ENCODE peak calls at places on chromosome 1, in ten cellular contexts. One of them, this sample, is unnamed.

GRCh38 chr1:175268720-175269119 is 76.1 kb upstream of the KIAA0040 start:
- DNase-seq in A549: no peak
- DNase-seq in heart left ventricle: no peak
- DNase-seq in fibroblast of pulmonary artery: peak; percentile 1
- DNase-seq in mesendoderm: peak; percentile 18
- DNase-seq in ascending aorta: no peak
- DNase-seq in tibial artery: no peak
- DNase-seq in lower leg skin: no peak
- DNase-seq in fibroblast of mammary gland: peak; percentile 61
- DNase-seq in neuronal stem cell: no peak
- DNase-seq in this sample: no peak

GRCh38 chr1:174191255-174191906 is 32.1 kb downstream of the RABGAP1L start:
- DNase-seq in A549: peak; percentile 4
- DNase-seq in heart left ventricle: no peak
- DNase-seq in fibroblast of pulmonary artery: peak; percentile 46
- DNase-seq in mesendoderm: no peak
- DNase-seq in ascending aorta: no peak
- DNase-seq in tibial artery: no peak
- DNase-seq in lower leg skin: no peak
- DNase-seq in fibroblast of mammary gland: peak; percentile 72
- DNase-seq in neuronal stem cell: no peak
- DNase-seq in this sample: peak; percentile 93

GRCh38 chr1:84877592-84877991 is 15.4 kb downstream of the LPAR3 start:
- DNase-seq in A549: no peak
- DNase-seq in heart left ventricle: no peak
- DNase-seq in fibroblast of pulmonary artery: peak; percentile 38
- DNase-seq in mesendoderm: no peak
- DNase-seq in ascending aorta: no peak
- DNase-seq in tibial artery: no peak
- DNase-seq in lower leg skin: no peak
- DNase-seq in fibroblast of mammary gland: peak; percentile 50
- DNase-seq in neuronal stem cell: no peak
- DNase-seq in this sample: peak; percentile 38

GRCh38 chr1:36323636-36324321 is at the start of gene EVA1B:
- DNase-seq in A549: peak; percentile 32
- DNase-seq in heart left ventricle: peak; percentile 92
- DNase-seq in fibroblast of pulmonary artery: peak; percentile 84
- DNase-seq in mesendoderm: peak; percentile 87
- DNase-seq in ascending aorta: peak; percentile 55
- DNase-seq in tibial artery: peak; percentile 84
- DNase-seq in lower leg skin: peak; percentile 95
- DNase-seq in fibroblast of mammary gland: peak; percentile 71
- DNase-seq in neuronal stem cell: peak; percentile 50
- DNase-seq in this sample: peak; percentile 93

GRCh38 chr1:230827081-230827681 is 41.1 kb downstream of the C1orf198 start:
- DNase-seq in A549: no peak
- DNase-seq in heart left ventricle: peak; percentile 68
- DNase-seq in fibroblast of pulmonary artery: no peak
- DNase-seq in mesendoderm: no peak
- DNase-seq in ascending aorta: no peak
- DNase-seq in tibial artery: peak; percentile 68
- DNase-seq in lower leg skin: no peak
- DNase-seq in fibroblast of mammary gland: peak; percentile 83
- DNase-seq in neuronal stem cell: no peak
- DNase-seq in this sample: peak; percentile 77

GRCh38 chr1:147545133-147545532 is 3.8 kb downstream of the BCL9 start:
- DNase-seq in A549: no peak
- DNase-seq in heart left ventricle: peak; percentile 30
- DNase-seq in fibroblast of pulmonary artery: peak; percentile 33
- DNase-seq in mesendoderm: peak; percentile 92
- DNase-seq in ascending aorta: no peak
- DNase-seq in tibial artery: no peak
- DNase-seq in lower leg skin: peak; percentile 87
- DNase-seq in fibroblast of mammary gland: peak; percentile 72
- DNase-seq in neuronal stem cell: no peak
- DNase-seq in this sample: peak; percentile 30

GRCh38 chr1:94379615-94380014 is 38.6 kb upstream of the ABCD3 start:
- DNase-seq in A549: no peak
- DNase-seq in heart left ventricle: peak; percentile 57
- DNase-seq in fibroblast of pulmonary artery: no peak
- DNase-seq in mesendoderm: no peak
- DNase-seq in ascending aorta: no peak
- DNase-seq in tibial artery: no peak
- DNase-seq in lower leg skin: no peak
- DNase-seq in fibroblast of mammary gland: no peak
- DNase-seq in neuronal stem cell: no peak
- DNase-seq in this sample: no peak

GRCh38 chr1:109891930-109892329 is 18.7 kb upstream of the CSF1 start:
- DNase-seq in A549: no peak
- DNase-seq in heart left ventricle: peak; percentile 48
- DNase-seq in fibroblast of pulmonary artery: no peak
- DNase-seq in mesendoderm: no peak
- DNase-seq in ascending aorta: no peak
- DNase-seq in tibial artery: no peak
- DNase-seq in lower leg skin: no peak
- DNase-seq in fibroblast of mammary gland: no peak
- DNase-seq in neuronal stem cell: no peak
- DNase-seq in this sample: no peak

GRCh38 chr1:227939791-227940771 is 7.7 kb downstream of the WNT9A start:
- DNase-seq in A549: no peak
- DNase-seq in heart left ventricle: no peak
- DNase-seq in fibroblast of pulmonary artery: no peak
- DNase-seq in mesendoderm: no peak
- DNase-seq in ascending aorta: peak; percentile 4
- DNase-seq in tibial artery: peak; percentile 14
- DNase-seq in lower leg skin: peak; percentile 78
- DNase-seq in fibroblast of mammary gland: no peak
- DNase-seq in neuronal stem cell: no peak
- DNase-seq in this sample: no peak

GRCh38 chr1:16082283-16083038 is 9.0 kb upstream of the FAM131C start:
- DNase-seq in A549: peak; percentile 66
- DNase-seq in heart left ventricle: peak; percentile 64
- DNase-seq in fibroblast of pulmonary artery: peak; percentile 72
- DNase-seq in mesendoderm: peak; percentile 81
- DNase-seq in ascending aorta: no peak
- DNase-seq in tibial artery: no peak
- DNase-seq in lower leg skin: peak; percentile 89
- DNase-seq in fibroblast of mammary gland: peak; percentile 65
- DNase-seq in neuronal stem cell: peak; percentile 74
- DNase-seq in this sample: peak; percentile 82

GRCh38 chr1:46615088-46615487 is 1.5 kb downstream of the MOB3C start:
- DNase-seq in A549: no peak
- DNase-seq in heart left ventricle: no peak
- DNase-seq in fibroblast of pulmonary artery: no peak
- DNase-seq in mesendoderm: no peak
- DNase-seq in ascending aorta: no peak
- DNase-seq in tibial artery: no peak
- DNase-seq in lower leg skin: peak; percentile 79
- DNase-seq in fibroblast of mammary gland: no peak
- DNase-seq in neuronal stem cell: no peak
- DNase-seq in this sample: no peak
- H3K4me3 ChIP-seq in A549: no peak overlapping the region
- H3K4me3 ChIP-seq in heart left ventricle: peak overlapping the region; percentile 82
- H3K4me3 ChIP-seq in fibroblast of pulmonary artery: no peak overlapping the region
- H3K4me3 ChIP-seq in mesendoderm: no peak overlapping the region
- H3K4me3 ChIP-seq in ascending aorta: peak overlapping the region; percentile 75
- H3K4me3 ChIP-seq in tibial artery: peak overlapping the region; percentile 91
- H3K4me3 ChIP-seq in lower leg skin: no peak overlapping the region
- H3K4me3 ChIP-seq in fibroblast of mammary gland: no peak overlapping the region
- H3K4me3 ChIP-seq in neuronal stem cell: no peak overlapping the region
- H3K4me3 ChIP-seq in this sample: peak overlapping the region; percentile 77

GRCh38 chr1:99764909-99765308 is 1.5 kb downstream of the FRRS1 start:
- DNase-seq in A549: no peak
- DNase-seq in heart left ventricle: no peak
- DNase-seq in fibroblast of pulmonary artery: no peak
- DNase-seq in mesendoderm: no peak
- DNase-seq in ascending aorta: no peak
- DNase-seq in tibial artery: no peak
- DNase-seq in lower leg skin: no peak
- DNase-seq in fibroblast of mammary gland: no peak
- DNase-seq in neuronal stem cell: no peak
- DNase-seq in this sample: no peak

GRCh38 chr1:99764439-99764838 is 2.0 kb downstream of the FRRS1 start:
- DNase-seq in A549: no peak
- DNase-seq in heart left ventricle: no peak
- DNase-seq in fibroblast of pulmonary artery: no peak
- DNase-seq in mesendoderm: no peak
- DNase-seq in ascending aorta: no peak
- DNase-seq in tibial artery: no peak
- DNase-seq in lower leg skin: no peak
- DNase-seq in fibroblast of mammary gland: no peak
- DNase-seq in neuronal stem cell: no peak
- DNase-seq in this sample: no peak

GRCh38 chr1:99767996-99768524 is 1.6 kb upstream of the FRRS1 start:
- DNase-seq in A549: no peak
- DNase-seq in heart left ventricle: no peak
- DNase-seq in fibroblast of pulmonary artery: peak; percentile 65
- DNase-seq in mesendoderm: no peak
- DNase-seq in ascending aorta: no peak
- DNase-seq in tibial artery: no peak
- DNase-seq in lower leg skin: no peak
- DNase-seq in fibroblast of mammary gland: no peak
- DNase-seq in neuronal stem cell: no peak
- DNase-seq in this sample: no peak

GRCh38 chr1:99768525-99769382 is 2.3 kb upstream of the FRRS1 start:
- DNase-seq in A549: no peak
- DNase-seq in heart left ventricle: no peak
- DNase-seq in fibroblast of pulmonary artery: peak; percentile 75
- DNase-seq in mesendoderm: no peak
- DNase-seq in ascending aorta: no peak
- DNase-seq in tibial artery: no peak
- DNase-seq in lower leg skin: no peak
- DNase-seq in fibroblast of mammary gland: no peak
- DNase-seq in neuronal stem cell: no peak
- DNase-seq in this sample: no peak

DNA sequence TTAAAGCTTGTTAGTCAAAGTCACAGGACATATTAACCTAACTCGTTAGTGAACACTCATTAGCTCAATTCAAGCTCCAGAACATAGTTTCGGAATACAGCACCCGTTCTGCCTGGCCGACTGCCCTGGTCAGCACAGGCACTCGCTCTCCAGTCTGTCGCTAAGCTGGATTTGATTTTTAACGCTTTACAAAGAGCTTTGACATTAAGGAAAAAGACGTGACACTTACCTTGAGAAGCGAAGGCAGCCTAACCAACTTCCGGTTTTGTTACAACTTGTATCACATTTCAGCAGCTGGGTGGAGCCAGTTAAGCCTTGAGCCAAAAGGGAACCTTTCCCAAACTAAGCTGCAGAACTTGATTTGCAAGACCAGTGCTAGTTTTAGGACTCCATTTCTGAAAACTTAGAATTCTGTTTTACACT is at the start of gene FRRS1:
- DNase-seq in A549: peak; percentile 68
- DNase-seq in heart left ventricle: peak; percentile 60
- DNase-seq in fibroblast of pulmonary artery: peak; percentile 78
- DNase-seq in mesendoderm: peak; percentile 91
- DNase-seq in ascending aorta: peak; percentile 9
- DNase-seq in tibial artery: peak; percentile 65
- DNase-seq in lower leg skin: peak; percentile 86
- DNase-seq in fibroblast of mammary gland: peak; percentile 71
- DNase-seq in neuronal stem cell: peak; percentile 31
- DNase-seq in this sample: peak; percentile 68
- H3K4me3 ChIP-seq in A549: peak within 1 kb of the TSS; percentile 53
- H3K4me3 ChIP-seq in heart left ventricle: peak within 1 kb of the TSS; percentile 70
- H3K4me3 ChIP-seq in fibroblast of pulmonary artery: peak within 1 kb of the TSS; percentile 64
- H3K4me3 ChIP-seq in mesendoderm: peak within 1 kb of the TSS; percentile 92
- H3K4me3 ChIP-seq in ascending aorta: peak within 1 kb of the TSS; percentile 78
- H3K4me3 ChIP-seq in tibial artery: peak within 1 kb of the TSS; percentile 53
- H3K4me3 ChIP-seq in lower leg skin: peak within 1 kb of the TSS; percentile 41
- H3K4me3 ChIP-seq in fibroblast of mammary gland: peak within 1 kb of the TSS; percentile 71
- H3K4me3 ChIP-seq in neuronal stem cell: peak within 1 kb of the TSS; percentile 63
- H3K4me3 ChIP-seq in this sample: peak within 1 kb of the TSS; percentile 83

GRCh38 chr1:6461538-6462411 is 4.2 kb downstream of the TNFRSF25 start:
- DNase-seq in A549: no peak
- DNase-seq in heart left ventricle: no peak
- DNase-seq in fibroblast of pulmonary artery: no peak
- DNase-seq in mesendoderm: no peak
- DNase-seq in ascending aorta: no peak
- DNase-seq in tibial artery: no peak
- DNase-seq in lower leg skin: no peak
- DNase-seq in fibroblast of mammary gland: no peak
- DNase-seq in neuronal stem cell: no peak
- DNase-seq in this sample: no peak

GRCh38 chr1:6462412-6463119 is 3.4 kb downstream of the TNFRSF25 start:
- DNase-seq in A549: no peak
- DNase-seq in heart left ventricle: no peak
- DNase-seq in fibroblast of pulmonary artery: no peak
- DNase-seq in mesendoderm: no peak
- DNase-seq in ascending aorta: no peak
- DNase-seq in tibial artery: no peak
- DNase-seq in lower leg skin: no peak
- DNase-seq in fibroblast of mammary gland: no peak
- DNase-seq in neuronal stem cell: no peak
- DNase-seq in this sample: no peak

GRCh38 chr1:6459850-6460265 is 6.1 kb downstream of the TNFRSF25 start:
- DNase-seq in A549: no peak
- DNase-seq in heart left ventricle: no peak
- DNase-seq in fibroblast of pulmonary artery: no peak
- DNase-seq in mesendoderm: peak; percentile 38
- DNase-seq in ascending aorta: no peak
- DNase-seq in tibial artery: no peak
- DNase-seq in lower leg skin: no peak
- DNase-seq in fibroblast of mammary gland: no peak
- DNase-seq in neuronal stem cell: no peak
- DNase-seq in this sample: no peak

GRCh38 chr1:6461237-6461530 is 4.8 kb downstream of the TNFRSF25 start:
- DNase-seq in A549: no peak
- DNase-seq in heart left ventricle: no peak
- DNase-seq in fibroblast of pulmonary artery: no peak
- DNase-seq in mesendoderm: no peak
- DNase-seq in ascending aorta: no peak
- DNase-seq in tibial artery: no peak
- DNase-seq in lower leg skin: no peak
- DNase-seq in fibroblast of mammary gland: no peak
- DNase-seq in neuronal stem cell: no peak
- DNase-seq in this sample: no peak

GRCh38 chr1:6460349-6461236 is 5.4 kb downstream of the TNFRSF25 start:
- DNase-seq in A549: no peak
- DNase-seq in heart left ventricle: no peak
- DNase-seq in fibroblast of pulmonary artery: peak; percentile 25
- DNase-seq in mesendoderm: no peak
- DNase-seq in ascending aorta: no peak
- DNase-seq in tibial artery: no peak
- DNase-seq in lower leg skin: no peak
- DNase-seq in fibroblast of mammary gland: no peak
- DNase-seq in neuronal stem cell: no peak
- DNase-seq in this sample: no peak
- H3K4me3 ChIP-seq in A549: no peak overlapping the region
- H3K4me3 ChIP-seq in heart left ventricle: peak overlapping the region; percentile 43
- H3K4me3 ChIP-seq in fibroblast of pulmonary artery: no peak overlapping the region
- H3K4me3 ChIP-seq in mesendoderm: no peak overlapping the region
- H3K4me3 ChIP-seq in ascending aorta: no peak overlapping the region
- H3K4me3 ChIP-seq in tibial artery: peak overlapping the region; percentile 8
- H3K4me3 ChIP-seq in lower leg skin: no peak overlapping the region
- H3K4me3 ChIP-seq in fibroblast of mammary gland: no peak overlapping the region
- H3K4me3 ChIP-seq in neuronal stem cell: no peak overlapping the region
- H3K4me3 ChIP-seq in this sample: no peak overlapping the region

DNA sequence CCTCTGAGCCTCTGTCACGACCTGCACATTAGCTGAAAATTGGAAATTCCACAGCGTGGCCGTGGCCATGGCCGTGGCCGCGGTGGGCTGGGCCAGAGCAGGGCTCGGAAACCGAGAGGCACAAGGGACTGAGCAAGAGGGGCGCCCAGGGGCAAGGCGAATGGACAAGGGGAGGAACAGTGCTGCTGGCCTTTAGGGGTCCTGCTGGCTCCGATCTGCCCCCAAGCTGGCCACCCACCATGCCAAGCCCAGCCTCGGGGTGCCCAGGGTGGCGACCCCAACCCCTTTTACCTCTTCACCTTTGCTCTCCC is 75.0 kb downstream of the TAS1R2 start:
- DNase-seq in A549: no peak
- DNase-seq in heart left ventricle: no peak
- DNase-seq in fibroblast of pulmonary artery: no peak
- DNase-seq in mesendoderm: no peak
- DNase-seq in ascending aorta: no peak
- DNase-seq in tibial artery: no peak
- DNase-seq in lower leg skin: no peak
- DNase-seq in fibroblast of mammary gland: no peak
- DNase-seq in neuronal stem cell: no peak
- DNase-seq in this sample: no peak
- H3K4me3 ChIP-seq in A549: no peak overlapping the region
- H3K4me3 ChIP-seq in heart left ventricle: peak overlapping the region; percentile 16
- H3K4me3 ChIP-seq in fibroblast of pulmonary artery: no peak overlapping the region
- H3K4me3 ChIP-seq in mesendoderm: no peak overlapping the region
- H3K4me3 ChIP-seq in ascending aorta: no peak overlapping the region
- H3K4me3 ChIP-seq in tibial artery: no peak overlapping the region
- H3K4me3 ChIP-seq in lower leg skin: no peak overlapping the region
- H3K4me3 ChIP-seq in fibroblast of mammary gland: no peak overlapping the region
- H3K4me3 ChIP-seq in neuronal stem cell: no peak overlapping the region
- H3K4me3 ChIP-seq in this sample: no peak overlapping the region

This sample was measured in foreskin fibroblast.